ENCODE peak calls at places on chromosomes 6 and 20, in four cellular contexts. H is kidney epithelial cell, Q is cardiac fibroblast, V is EL. D is an unnamed sample.

GRCh38 chr6:87932361-87932760 is 115.3 kb upstream of the SPACA1 start:
- DNase-seq in V (no peak), H (no peak), Q (no peak), D (no peak)

GRCh38 chr20:23519556-23519955 is 28.6 kb downstream of the CST8 start:
- DNase-seq in Q (no peak), H (no peak), V (no peak), D (no peak)

GRCh38 chr20:57480444-57481152 is 44.3 kb downstream of the CTCFL start:
- DNase-seq in V (no peak), H (no peak), Q (no peak), D (no peak)

GRCh38 chr6:108744996-108745395 is 103.2 kb upstream of the ARMC2 start:
- DNase-seq in V (no peak), H (no peak), Q (no peak), D (no peak)

GRCh38 chr6:135267085-135267484 is 86.0 kb downstream of the MYB start:
- DNase-seq in V (no peak), H (no peak), Q (no peak), D (no peak)

GRCh38 chr6:118320652-118321051 is 227.4 kb upstream of the PLN start:
- DNase-seq in V (no peak), Q (peak; percentile 13), H (no peak), D (no peak)

GRCh38 chr6:114364295-114364694 is 21.5 kb upstream of the HS3ST5 start:
- DNase-seq in V (peak; percentile 32), Q (no peak), H (peak; percentile 57), D (peak; percentile 81)

GRCh38 chr6:134060491-134061106 is 8.2 kb upstream of the SLC2A12 start:
- DNase-seq in Q (peak; percentile 58), H (peak; percentile 64), V (peak; percentile 85), D (peak; percentile 85)

GRCh38 chr6:35686873-35687557 is 1.7 kb downstream of the FKBP5 start:
- DNase-seq in Q (no peak), H (no peak), V (no peak), D (no peak)

GRCh38 chr20:23103284-23104018 is 17.3 kb upstream of the CD93 start:
- DNase-seq in V (no peak), Q (peak; percentile 85), H (no peak), D (no peak)

GRCh38 chr6:111534366-111534765 is 51.3 kb upstream of the REV3L start:
- DNase-seq in Q (peak; percentile 51), H (no peak), V (peak; percentile 9), D (peak; percentile 42)

GRCh38 chr6:87698618-87699017 is 3.4 kb downstream of the AKIRIN2 start:
- DNase-seq in H (no peak), Q (peak; percentile 39), V (peak; percentile 25), D (peak; percentile 60)

GRCh38 chr6:37056439-37057127 is 51.1 kb downstream of the FGD2 start:
- DNase-seq in Q (peak; percentile 38), H (no peak), V (peak; percentile 37), D (peak; percentile 79)

GRCh38 chr6:109877028-109877726 is 100.9 kb upstream of the GPR6 start:
- DNase-seq in H (no peak), Q (no peak), V (no peak), D (no peak)

GRCh38 chr20:63903796-63904570 is 9.1 kb downstream of the DNAJC5 start:
- DNase-seq in Q (no peak), V (no peak), H (no peak), D (no peak)

GRCh38 chr20:3678893-3679720 is 2.7 kb downstream of the ADAM33 start:
- DNase-seq in V (peak; percentile 38), H (no peak), Q (no peak), D (no peak)

GRCh38 chr20:63538204-63539091 is 1.3 kb upstream of the PTK6 start:
- DNase-seq in Q (peak; percentile 38), H (no peak), V (peak; percentile 62), D (peak; percentile 35)

GRCh38 chr20:62476074-62476838 is 461 bp upstream of the GATA5 start:
- DNase-seq in H (no peak), V (no peak), Q (no peak), D (no peak)

GRCh38 chr20:59678951-59679350 is 74.6 kb downstream of the PHACTR3 start:
- DNase-seq in V (no peak), Q (no peak), H (no peak), D (no peak)

GRCh38 chr6:100138346-100139022 is 144.5 kb upstream of the MCHR2 start:
- DNase-seq in V (no peak), Q (no peak), H (no peak), D (no peak)

GRCh38 chr6:132085731-132086130 is 134.6 kb upstream of the CCN2 start:
- DNase-seq in H (no peak), Q (peak; percentile 56), V (peak; percentile 26), D (peak; percentile 23)

GRCh38 chr6:149896491-149896890 is 1.4 kb downstream of the RAET1E start:
- DNase-seq in V (peak; percentile 69), Q (peak; percentile 55), H (no peak), D (no peak)

GRCh38 chr6:126052485-126052884 is 66.1 kb downstream of the TRMT11 start:
- DNase-seq in H (no peak), V (no peak), Q (no peak), D (no peak)

GRCh38 chr20:53157443-53158408 is 185.6 kb downstream of the TSHZ2 start:
- DNase-seq in V (peak; percentile 46), Q (peak; percentile 44), H (no peak), D (peak; percentile 62)

D was measured in kidney tubule cell.